ENCODE peak calls at places on chromosomes 5 and 9, in five cellular contexts. H is astrocyte; V is H9; O is body of pancreas; M is CD8-positive, alpha-beta T cell. I is an unnamed sample.

GRCh38 chr5:2752059-2752874 is 790 bp upstream of the IRX2 start:
- DNase-seq in M (no peak), V (peak; percentile 62), H (no peak), O (no peak), I (no peak)

GRCh38 chr5:90528704-90529233 is 615 bp downstream of the LYSMD3 start:
- DNase-seq in H (peak; percentile 25), O (no peak), V (no peak), M (peak; percentile 59), I (peak; percentile 35)

GRCh38 chr9:134625361-134626140 is 16.1 kb upstream of the COL5A1 start:
- DNase-seq in H (peak; percentile 74), O (peak; percentile 3), V (peak; percentile 16), M (no peak), I (no peak)

GRCh38 chr5:119521232-119521631 is 68.9 kb downstream of the HSD17B4 start:
- DNase-seq in V (no peak), O (no peak), H (no peak), M (no peak), I (no peak)

GRCh38 chr9:19720374-19720773 is 68.5 kb downstream of the SLC24A2 start:
- DNase-seq in H (peak; percentile 6), M (no peak), O (no peak), V (no peak), I (no peak)

GRCh38 chr5:149611327-149611726 is 30.0 kb downstream of the ARHGEF37 start:
- DNase-seq in O (no peak), V (no peak), M (no peak), H (peak; percentile 75), I (no peak)

GRCh38 chr5:10310073-10310779 is 2.5 kb upstream of the CMBL start:
- DNase-seq in H (peak; percentile 48), M (no peak), O (peak; percentile 82), V (peak; percentile 57), I (no peak)

GRCh38 chr5:29296548-29296947 is 1896.9 kb upstream of the CDH6 start:
- DNase-seq in M (no peak), H (no peak), O (no peak), V (no peak), I (no peak)

GRCh38 chr9:114588150-114588663 is 638 bp downstream of the ATP6V1G1 start:
- DNase-seq in H (peak; percentile 48), V (no peak), O (no peak), M (peak; percentile 32), I (no peak)

GRCh38 chr5:181233436-181234115 is 10.1 kb downstream of the RACK1 start:
- DNase-seq in H (no peak), V (no peak), O (no peak), M (no peak), I (no peak)

GRCh38 chr5:56480305-56481146 is 247.4 kb upstream of the ANKRD55 start:
- DNase-seq in O (peak; percentile 43), V (peak; percentile 47), H (peak; percentile 67), M (no peak), I (peak; percentile 34)

GRCh38 chr9:91255327-91255726 is 106.4 kb downstream of the AUH start:
- DNase-seq in V (no peak), M (no peak), O (no peak), H (peak; percentile 59), I (no peak)
- H3K4me1 ChIP-seq in V (no peaks in the 10 kb centered on the region), M (no peaks in the 10 kb centered on the region), O (no peaks in the 10 kb centered on the region), H (no peaks in the 10 kb centered on the region), I (no peaks in the 10 kb centered on the region)

GRCh38 chr5:109939109-109939682 is 249.5 kb downstream of the MAN2A1 start:
- DNase-seq in M (no peak), V (no peak), O (no peak), H (peak; percentile 68), I (no peak)
- H3K4me1 ChIP-seq in M (no peaks in the 10 kb centered on the region), V (no peaks in the 10 kb centered on the region), O (no peaks in the 10 kb centered on the region), H (peaks cover 5% of the 10 kb centered on the region), I (no peaks in the 10 kb centered on the region)

DNA sequence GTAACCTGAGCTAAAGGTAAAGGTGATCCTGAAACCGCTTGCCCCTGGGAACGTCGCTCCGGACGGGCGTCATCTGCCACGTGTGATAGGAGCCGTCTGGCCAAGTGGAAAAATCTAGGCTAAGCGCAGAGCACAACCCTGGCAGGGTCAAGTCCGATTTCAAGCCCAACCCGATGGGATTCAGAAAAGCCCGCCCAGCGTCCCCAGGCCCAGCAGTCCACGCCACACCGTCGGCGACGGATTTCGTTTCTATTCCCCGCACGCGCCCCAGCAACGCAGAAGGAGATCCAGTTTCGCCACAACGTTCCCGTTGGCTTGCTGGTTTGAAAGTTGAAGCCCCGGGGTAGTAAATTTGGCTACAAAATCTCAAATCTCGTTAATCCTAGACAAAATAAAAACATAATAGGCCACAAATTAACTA is 32.4 kb upstream of the NFIB start:
- DNase-seq in H (no peak), M (no peak), O (peak; percentile 42), V (peak; percentile 75), I (no peak)
- H3K4me1 ChIP-seq in H (peaks cover 29% of the 10 kb centered on the region), M (no peaks in the 10 kb centered on the region), O (peaks cover 47% of the 10 kb centered on the region), V (no peaks in the 10 kb centered on the region), I (no peaks in the 10 kb centered on the region)

GRCh38 chr5:171371326-171371725 is 16.3 kb upstream of the NPM1 start:
- DNase-seq in H (no peak), V (no peak), O (no peak), M (no peak), I (no peak)
- H3K4me1 ChIP-seq in H (no peaks in the 10 kb centered on the region), V (no peaks in the 10 kb centered on the region), O (no peaks in the 10 kb centered on the region), M (no peaks in the 10 kb centered on the region), I (no peaks in the 10 kb centered on the region)

GRCh38 chr5:143008809-143009521 is 238.8 kb downstream of the ARHGAP26 start:
- DNase-seq in H (peak; percentile 99), V (no peak), M (peak; percentile 83), O (no peak), I (peak; percentile 71)

GRCh38 chr5:143004361-143004802 is 234.2 kb downstream of the ARHGAP26 start:
- DNase-seq in V (no peak), M (no peak), O (no peak), H (peak; percentile 52), I (no peak)

GRCh38 chr5:143008032-143008431 is 237.9 kb downstream of the ARHGAP26 start:
- DNase-seq in H (no peak), M (no peak), O (no peak), V (no peak), I (no peak)

GRCh38 chr5:143003328-143003636 is 233.1 kb downstream of the ARHGAP26 start:
- DNase-seq in H (no peak), M (no peak), O (no peak), V (no peak), I (no peak)

GRCh38 chr5:143006511-143006910 is 236.3 kb downstream of the ARHGAP26 start:
- DNase-seq in V (no peak), O (no peak), M (no peak), H (no peak), I (no peak)
- H3K4me1 ChIP-seq in V (peaks cover 6% of the 10 kb centered on the region), O (no peaks in the 10 kb centered on the region), M (peaks cover 45% of the 10 kb centered on the region), H (peaks cover 22% of the 10 kb centered on the region), I (peaks cover 36% of the 10 kb centered on the region)

I was measured in CD4-positive, CD25-positive, alpha-beta regulatory T cell.